ENCODE peak calls at places on chromosomes 3 and 15, in four cellular contexts. One of them, this sample, is unnamed.

GRCh38 chr15:42621386-42621785 is 46.0 kb downstream of the STARD9 start:
- DNase-seq in substantia nigra: no peak
- DNase-seq in activated T-cell treated with anti-CD3 and anti-CD28 coated beads for 1 hour: no peak
- DNase-seq in LoVo: no peak
- DNase-seq in this sample: no peak

GRCh38 chr15:28273468-28273867 is 48.5 kb downstream of the HERC2 start:
- DNase-seq in LoVo: no peak
- DNase-seq in substantia nigra: no peak
- DNase-seq in activated T-cell treated with anti-CD3 and anti-CD28 coated beads for 1 hour: no peak
- DNase-seq in this sample: no peak

GRCh38 chr3:4751057-4752051 is 227.9 kb upstream of the BHLHE40 start:
- DNase-seq in activated T-cell treated with anti-CD3 and anti-CD28 coated beads for 1 hour: no peak
- DNase-seq in LoVo: peak; percentile 27
- DNase-seq in substantia nigra: no peak
- DNase-seq in this sample: no peak

GRCh38 chr3:15330031-15330596 is 2.3 kb downstream of the SH3BP5 start:
- DNase-seq in substantia nigra: no peak
- DNase-seq in activated T-cell treated with anti-CD3 and anti-CD28 coated beads for 1 hour: no peak
- DNase-seq in LoVo: no peak
- DNase-seq in this sample: no peak

GRCh38 chr3:101310580-101311375 is 9.6 kb downstream of the IMPG2 start:
- DNase-seq in substantia nigra: no peak
- DNase-seq in LoVo: no peak
- DNase-seq in activated T-cell treated with anti-CD3 and anti-CD28 coated beads for 1 hour: no peak
- DNase-seq in this sample: no peak

GRCh38 chr3:49841126-49841525 is 15.2 kb downstream of the TRAIP start:
- DNase-seq in activated T-cell treated with anti-CD3 and anti-CD28 coated beads for 1 hour: no peak
- DNase-seq in substantia nigra: no peak
- DNase-seq in LoVo: no peak
- DNase-seq in this sample: no peak

GRCh38 chr15:66834863-66835557 is 133.0 kb downstream of the SMAD6 start:
- DNase-seq in activated T-cell treated with anti-CD3 and anti-CD28 coated beads for 1 hour: no peak
- DNase-seq in LoVo: peak; percentile 53
- DNase-seq in substantia nigra: no peak
- DNase-seq in this sample: no peak

GRCh38 chr3:4774531-4774930 is 204.7 kb upstream of the BHLHE40 start:
- DNase-seq in LoVo: no peak
- DNase-seq in activated T-cell treated with anti-CD3 and anti-CD28 coated beads for 1 hour: no peak
- DNase-seq in substantia nigra: no peak
- DNase-seq in this sample: no peak

GRCh38 chr3:131535596-131535995 is 32.8 kb upstream of the MRPL3 start:
- DNase-seq in LoVo: no peak
- DNase-seq in substantia nigra: no peak
- DNase-seq in activated T-cell treated with anti-CD3 and anti-CD28 coated beads for 1 hour: no peak
- DNase-seq in this sample: no peak

GRCh38 chr3:67947808-67948508 is 293.5 kb upstream of the SUCLG2 start:
- DNase-seq in LoVo: no peak
- DNase-seq in activated T-cell treated with anti-CD3 and anti-CD28 coated beads for 1 hour: peak; percentile 54
- DNase-seq in substantia nigra: no peak
- DNase-seq in this sample: no peak

This sample was measured in stomach.